ENCODE peak calls at places on chromosome 17, in six cellular contexts. P is transverse colon, G is Peyer's patch, F is trophoblast cell, A is OCI-LY7, M is heart right ventricle. K is an unnamed sample. For H3K9me3, the result is how much of the 10 kb centered on the place peaks cover.

GRCh38 chr17:1953866-1954265 is 71.3 kb downstream of the RTN4RL1 start:
- DNase-seq in M (no peak), P (no peak), G (no peak), F (no peak), A (no peak), K (no peak)

GRCh38 chr17:55086635-55087058 is 118.1 kb downstream of the STXBP4 start:
- DNase-seq in F (no peak), G (no peak), M (no peak), A (no peak), P (no peak), K (no peak)

GRCh38 chr17:68326681-68327080 is 35.4 kb downstream of the ARSG start:
- DNase-seq in F (peak), P (no peak), M (no peak), G (no peak), A (no peak), K (no peak)

GRCh38 chr17:14308965-14309879 is 8.3 kb downstream of the HS3ST3B1 start:
- DNase-seq in F (peak), M (peak), P (peak), A (no peak), G (peak), K (peak)

GRCh38 chr17:3681565-3681964 is 13.0 kb downstream of the EMC6 start:
- DNase-seq in M (no peak), G (no peak), A (no peak), F (no peak), P (no peak), K (no peak)

GRCh38 chr17:74605361-74605760 is 13.3 kb upstream of the CD300LD start:
- DNase-seq in P (peak), M (peak), G (no peak), A (no peak), F (no peak), K (peak)

GRCh38 chr17:1054656-1055055 is 57.7 kb downstream of the TIMM22 start:
- DNase-seq in G (no peak), F (no peak), M (no peak), P (no peak), A (no peak), K (peak)

GRCh38 chr17:74815671-74816370 is 39.7 kb upstream of the NAT9 start:
- DNase-seq in G (no peak), A (peak), P (no peak), F (no peak), M (no peak), K (no peak)

GRCh38 chr17:49717371-49717841 is 9.6 kb upstream of the SLC35B1 start:
- DNase-seq in M (no peak), F (no peak), A (no peak), G (no peak), P (no peak), K (no peak)

GRCh38 chr17:79975498-79976134 is 60.1 kb downstream of the TBC1D16 start:
- DNase-seq in A (no peak), G (peak), M (no peak), F (no peak), P (no peak), K (no peak)

GRCh38 chr17:17421346-17422216 is 55.2 kb upstream of the MED9 start:
- DNase-seq in P (no peak), G (no peak), F (no peak), M (no peak), A (no peak), K (no peak)

GRCh38 chr17:34151081-34151480 is 104.0 kb upstream of the CCL2 start:
- DNase-seq in A (no peak), M (no peak), F (no peak), P (no peak), G (no peak), K (no peak)

GRCh38 chr17:38403491-38403890 is 24.8 kb upstream of the ARHGAP23 start:
- DNase-seq in G (no peak), A (no peak), F (no peak), M (no peak), P (no peak), K (no peak)

GRCh38 chr17:48578616-48579560 is 738 bp upstream of the HOXB4 start:
- DNase-seq in G (peak), M (no peak), F (no peak), A (no peak), P (no peak), K (no peak)

GRCh38 chr17:59627269-59627668 is 7.6 kb downstream of the CLTC start:
- DNase-seq in G (no peak), F (no peak), A (no peak), P (no peak), M (no peak), K (no peak)

GRCh38 chr17:71118039-71118438 is 948.7 kb downstream of the KCNJ2 start:
- DNase-seq in G (no peak), A (peak), F (no peak), P (no peak), M (no peak), K (no peak)

GRCh38 chr17:78597923-78598545 is 20.8 kb upstream of the DNAH17 start:
- DNase-seq in A (no peak), F (no peak), G (no peak), P (no peak), M (no peak), K (no peak)

GRCh38 chr17:12982224-12982623 is 35.6 kb downstream of the ELAC2 start:
- DNase-seq in G (no peak), F (no peak), P (no peak), A (peak), M (no peak), K (peak)

GRCh38 chr17:12492450-12492849 is 173.2 kb upstream of the MYOCD start:
- DNase-seq in G (no peak), M (no peak), P (no peak), A (no peak), F (no peak), K (no peak)

GRCh38 chr17:65987988-65988387 is 203.9 kb downstream of the CEP112 start:
- DNase-seq in F (no peak), P (peak), M (no peak), A (peak), G (no peak), K (no peak)

GRCh38 chr17:1485311-1485747 is 7.2 kb downstream of the MYO1C start:
- DNase-seq in A (peak), P (peak), F (peak), G (peak), M (peak), K (peak)

GRCh38 chr17:79288950-79289349 is 214.3 kb downstream of the ENGASE start:
- DNase-seq in A (no peak), F (no peak), M (no peak), G (no peak), P (no peak), K (no peak)

GRCh38 chr17:82092995-82093751 is 4.9 kb downstream of the FASN start:
- DNase-seq in P (no peak), G (no peak), F (no peak), M (no peak), A (no peak), K (no peak)

GRCh38 chr17:4018446-4018845 is 54.2 kb upstream of the ATP2A3 start:
- DNase-seq in F (no peak), G (no peak), P (peak), M (no peak), A (no peak), K (no peak)

GRCh38 chr17:83083368-83084201 is 4.2 kb downstream of the METRNL start:
- DNase-seq in P (no peak), G (peak), A (no peak), F (peak), M (no peak), K (peak)

GRCh38 chr17:18224428-18225120 is 861 bp upstream of the LLGL1 start:
- DNase-seq in G (no peak), A (no peak), M (peak), F (no peak), P (no peak), K (no peak)

GRCh38 chr17:66450008-66450856 is 147.8 kb downstream of the PRKCA start:
- DNase-seq in A (no peak), M (no peak), F (no peak), P (no peak), G (peak), K (no peak)

GRCh38 chr17:8925141-8925540 is 40.4 kb downstream of the PIK3R5 start:
- DNase-seq in G (no peak), M (no peak), F (no peak), P (no peak), A (no peak), K (no peak)

GRCh38 chr17:8930664-8931063 is 34.8 kb downstream of the PIK3R5 start:
- DNase-seq in A (no peak), F (no peak), P (no peak), G (no peak), M (no peak), K (no peak)

GRCh38 chr17:8925808-8926207 is 39.7 kb downstream of the PIK3R5 start:
- DNase-seq in M (no peak), F (no peak), A (no peak), P (no peak), G (no peak), K (no peak)

GRCh38 chr17:8927395-8927794 is 38.1 kb downstream of the PIK3R5 start:
- DNase-seq in F (no peak), P (no peak), G (no peak), M (no peak), A (no peak), K (no peak)

GRCh38 chr17:8928347-8928746 is 37.2 kb downstream of the PIK3R5 start:
- DNase-seq in M (no peak), A (no peak), G (no peak), P (no peak), F (no peak), K (no peak)
- H3K9me3 ChIP-seq in M (under half), A (under half), G (under half), P (under half), F (under half), K (under half)

GRCh38 chr17:72794152-72794551 is 298.3 kb downstream of the SLC39A11 start:
- DNase-seq in A (no peak), F (no peak), P (no peak), M (no peak), G (no peak), K (no peak)

GRCh38 chr17:72792771-72793170 is 299.7 kb downstream of the SLC39A11 start:
- DNase-seq in G (no peak), A (no peak), P (no peak), M (no peak), F (no peak), K (no peak)

GRCh38 chr17:72797142-72797541 is 295.3 kb downstream of the SLC39A11 start:
- DNase-seq in F (no peak), P (no peak), A (no peak), M (no peak), G (no peak), K (no peak)

GRCh38 chr17:72790194-72790593 is 302.3 kb downstream of the SLC39A11 start:
- DNase-seq in P (no peak), A (no peak), F (no peak), G (no peak), M (no peak), K (no peak)

DNA sequence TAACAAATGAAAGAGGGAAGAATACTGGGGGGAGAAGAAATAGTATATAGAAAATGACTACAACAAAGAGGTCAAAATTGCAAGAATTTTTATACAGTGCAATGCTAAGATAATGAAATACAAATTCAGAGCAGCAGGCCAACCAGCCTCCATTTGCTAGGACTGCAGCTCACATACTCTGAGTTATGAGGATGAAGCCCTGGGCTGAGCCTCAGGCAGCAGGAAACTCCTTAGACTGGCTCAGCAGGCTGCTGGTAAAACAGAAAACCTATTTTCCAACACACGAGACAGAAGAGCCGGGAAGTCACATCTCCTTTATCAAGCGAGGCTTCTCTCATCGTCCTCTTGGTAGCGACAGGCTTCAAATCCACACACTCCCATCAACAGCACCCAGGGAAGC is 296.5 kb downstream of the SLC39A11 start:
- DNase-seq in P (no peak), M (no peak), G (no peak), F (peak), A (no peak), K (no peak)
- H3K9me3 ChIP-seq in P (under half), M (under half), G (under half), F (under half), A (under half), K (under half)

GRCh38 chr17:5077781-5078105 is 524 bp upstream of the ZFP3 start:
- DNase-seq in G (no peak), F (no peak), A (no peak), M (no peak), P (no peak), K (no peak)
- H3K9me3 ChIP-seq in G (under half), F (under half), A (under half), M (under half), P (under half), K (under half)

GRCh38 chr17:21528031-21528684 is 152.0 kb downstream of the KCNJ12 start:
- DNase-seq in P (no peak), A (no peak), M (no peak), F (no peak), G (no peak), K (no peak)
- H3K9me3 ChIP-seq in P (under half), A (under half), M (under half), F (under half), G (under half), K (under half)

DNA sequence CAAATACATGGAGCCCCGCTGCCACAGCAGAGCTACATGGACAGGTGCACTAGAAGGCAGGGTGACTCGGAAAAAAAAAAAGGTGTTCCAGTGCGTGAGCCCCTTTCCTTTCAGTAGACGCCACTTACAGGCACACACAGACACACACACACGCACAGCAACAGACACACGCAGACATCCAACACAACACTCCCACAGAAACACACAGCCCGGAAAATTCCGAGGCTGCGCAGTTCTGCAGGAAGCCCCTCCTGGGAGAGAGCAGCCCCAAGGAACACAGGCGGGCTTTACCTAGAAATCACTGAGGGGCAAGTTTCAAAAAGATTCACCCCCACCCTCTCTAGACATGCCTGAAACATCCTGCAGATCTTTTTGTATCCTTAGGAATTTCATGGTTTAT is 136.0 kb upstream of the WSB1 start:
- DNase-seq in P (no peak), G (no peak), A (no peak), M (no peak), F (no peak), K (no peak)
- H3K9me3 ChIP-seq in P (under half), G (under half), A (under half), M (under half), F (half or more), K (under half)

DNA sequence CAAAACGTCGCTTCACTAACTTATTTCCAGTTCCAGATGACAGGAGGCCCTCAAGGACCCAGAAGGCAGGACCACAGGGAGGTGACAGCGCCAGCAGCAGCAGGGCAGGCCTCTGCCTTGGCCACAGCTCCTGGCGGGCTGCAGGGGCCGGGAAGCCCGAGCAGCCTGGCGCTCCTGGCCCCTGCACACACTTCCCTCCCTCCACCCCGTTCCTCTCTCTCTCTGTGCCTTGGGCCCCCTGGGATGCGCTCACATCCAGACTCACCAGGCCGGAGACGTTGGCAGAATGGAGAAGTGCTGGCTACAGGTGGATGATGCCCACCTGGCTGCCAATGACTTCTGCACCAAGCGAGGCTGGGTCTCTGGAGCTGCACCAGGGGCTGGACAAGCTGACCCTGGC is 12.7 kb downstream of the ZNF594 start:
- DNase-seq in A (no peak), M (no peak), F (no peak), P (no peak), G (no peak), K (no peak)
- H3K9me3 ChIP-seq in A (under half), M (half or more), F (under half), P (half or more), G (under half), K (under half)

GRCh38 chr17:26818736-26819135 is 475.2 kb upstream of the WSB1 start:
- DNase-seq in F (no peak), M (no peak), A (no peak), P (no peak), G (no peak), K (no peak)
- H3K9me3 ChIP-seq in F (under half), M (under half), A (half or more), P (under half), G (under half), K (under half)